ENCODE peak calls at places on chromosomes 1 and 21, in six cellular contexts. Z is AG20443, L is upper lobe of right lung, T is GM13977, W is GM23338, E is left kidney. H is an unnamed sample.

GRCh38 chr21:46190491-46191131 is 6.4 kb upstream of the SPATC1L start:
- DNase-seq in Z (no peak), L (peak), T (no peak), W (no peak), E (no peak), H (no peak)

GRCh38 chr1:41633764-41634163 is 149.3 kb upstream of the EDN2 start:
- DNase-seq in Z (no peak), L (no peak), T (no peak), W (no peak), E (no peak), H (no peak)

GRCh38 chr21:44931137-44931500 is 8.7 kb upstream of the SLX9 start:
- DNase-seq in Z (peak), L (peak), T (peak), W (peak), E (peak), H (no peak)

GRCh38 chr1:115781343-115781742 is 12.8 kb upstream of the CASQ2 start:
- DNase-seq in Z (peak), L (no peak), T (no peak), W (no peak), E (no peak), H (no peak)

GRCh38 chr21:45266518-45267389 is 20.9 kb downstream of the POFUT2 start:
- DNase-seq in Z (no peak), L (peak), T (no peak), W (no peak), E (no peak), H (no peak)

GRCh38 chr1:151277249-151277648 is 4.8 kb upstream of the ZNF687 start:
- DNase-seq in Z (no peak), L (no peak), T (no peak), W (no peak), E (no peak), H (no peak)

GRCh38 chr1:161954050-161954449 is 69.6 kb downstream of the OLFML2B start:
- DNase-seq in Z (no peak), L (no peak), T (no peak), W (no peak), E (no peak), H (no peak)

GRCh38 chr1:64826991-64827390 is 82.1 kb downstream of the RAVER2 start:
- DNase-seq in Z (no peak), L (no peak), T (no peak), W (no peak), E (no peak), H (no peak)

GRCh38 chr1:212640223-212640885 is 31.8 kb downstream of the ATF3 start:
- DNase-seq in Z (no peak), L (no peak), T (no peak), W (no peak), E (no peak), H (no peak)

GRCh38 chr1:169193191-169193850 is 86.8 kb downstream of the ATP1B1 start:
- DNase-seq in Z (no peak), L (no peak), T (no peak), W (no peak), E (peak), H (peak)

GRCh38 chr1:165383067-165383466 is 26.6 kb upstream of the LMX1A start:
- DNase-seq in Z (peak), L (no peak), T (no peak), W (no peak), E (no peak), H (peak)

GRCh38 chr1:65059930-65060538 is 88.0 kb upstream of the AK4 start:
- DNase-seq in Z (peak), L (no peak), T (peak), W (peak), E (peak), H (peak)

GRCh38 chr1:211468595-211468994 is 23.4 kb downstream of the RD3 start:
- DNase-seq in Z (no peak), L (no peak), T (peak), W (no peak), E (no peak), H (no peak)

GRCh38 chr1:48018799-48019198 is 21.6 kb upstream of the TRABD2B start:
- DNase-seq in Z (no peak), L (no peak), T (no peak), W (no peak), E (no peak), H (no peak)

H was measured in mesendoderm.